ENCODE peak calls at places on chromosomes 16 and 17, in four cellular contexts. L is astrocyte, F is body of pancreas, Q is lung. N is an unnamed sample.
A peak's percentile ranks its signal among the peaks of the same experiment; 100 is the strongest.

GRCh38 chr17:13765701-13766100 is 164.0 kb upstream of the HS3ST3A1 start:
- DNase-seq in Q (no peak), L (peak; percentile 39), F (no peak), N (no peak)

GRCh38 chr16:3021449-3022207 is 1.5 kb downstream of the TNFRSF12A start:
- DNase-seq in L (peak; percentile 91), Q (peak; percentile 88), F (peak; percentile 88), N (peak; percentile 85)

GRCh38 chr16:81437860-81438259 is 6.7 kb upstream of the CMIP start:
- DNase-seq in L (no peak), Q (no peak), F (no peak), N (no peak)

GRCh38 chr17:20141201-20141999 is 132.2 kb downstream of the SPECC1 start:
- DNase-seq in L (no peak), F (no peak), Q (no peak), N (no peak)

GRCh38 chr17:79118924-79119323 is 44.3 kb downstream of the ENGASE start:
- DNase-seq in L (no peak), Q (no peak), F (no peak), N (no peak)

GRCh38 chr17:233473-233941 is 52.1 kb upstream of the DOC2B start:
- DNase-seq in F (peak; percentile 8), Q (no peak), L (no peak), N (no peak)

GRCh38 chr16:30901201-30902069 is 5.0 kb downstream of the CTF1 start:
- DNase-seq in F (no peak), Q (no peak), L (no peak), N (no peak)

GRCh38 chr17:50221500-50222480 is 20.4 kb upstream of the COL1A1 start:
- DNase-seq in F (no peak), L (peak; percentile 76), Q (peak; percentile 87), N (peak; percentile 92)

GRCh38 chr16:30185683-30186421 is 2.5 kb downstream of the CORO1A start:
- DNase-seq in F (peak; percentile 21), Q (peak; percentile 57), L (no peak), N (no peak)

GRCh38 chr16:31875112-31875803 is 1.7 kb downstream of the ZNF267 start:
- DNase-seq in F (no peak), Q (no peak), L (peak; percentile 59), N (no peak)

GRCh38 chr17:66950325-66950724 is 14.2 kb upstream of the CACNG4 start:
- DNase-seq in L (no peak), Q (no peak), F (no peak), N (no peak)

GRCh38 chr17:29163563-29163962 is 16.6 kb downstream of the MYO18A start:
- DNase-seq in F (no peak), Q (no peak), L (no peak), N (no peak)

GRCh38 chr17:40218740-40219072 is 398 bp upstream of the WIPF2 start:
- DNase-seq in L (peak; percentile 84), F (peak; percentile 81), Q (peak; percentile 68), N (peak; percentile 80)

DNA sequence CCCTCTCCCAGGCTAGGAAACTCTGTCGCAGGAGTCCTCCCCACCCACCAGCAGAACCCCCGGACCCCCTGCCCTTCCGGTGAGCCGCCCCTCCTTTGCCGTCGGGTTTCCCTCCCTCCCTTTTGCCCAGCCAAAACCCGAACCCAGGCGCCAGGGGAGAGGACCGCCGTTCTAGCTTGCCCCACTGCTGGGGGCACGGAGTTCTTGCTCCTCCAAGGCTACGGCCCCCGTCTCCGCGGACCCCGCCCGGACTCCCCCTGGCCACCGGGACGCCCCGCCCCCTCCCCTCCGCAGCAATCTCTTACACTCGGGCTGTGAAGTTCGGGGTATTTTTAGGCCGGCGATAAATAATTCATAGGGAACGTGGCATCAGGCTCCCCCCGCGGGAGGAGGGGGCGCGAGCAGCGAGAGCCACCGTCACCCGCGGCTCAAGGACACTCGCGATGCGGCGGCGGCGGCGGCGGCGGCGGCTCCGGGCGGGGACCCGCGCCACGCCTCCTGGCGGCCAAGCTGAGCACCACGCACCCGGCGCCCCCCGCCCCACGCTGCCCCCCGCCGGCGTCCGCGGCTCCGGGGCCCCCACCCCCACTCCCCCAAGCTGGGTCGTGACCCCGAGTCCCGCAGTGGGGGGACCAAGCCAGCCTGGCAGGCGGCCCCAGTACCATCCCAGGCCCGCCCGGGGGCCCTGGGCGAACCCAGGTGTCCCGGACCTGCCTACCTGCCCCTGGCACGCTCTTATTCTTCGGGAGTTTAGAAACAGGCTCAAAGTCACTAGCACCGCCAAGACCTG is at the start of gene GRIN2C:
- DNase-seq in Q (no peak), F (no peak), L (no peak), N (no peak)
- TF ChIP-seq CTCF in Q (no peak), F (peak; percentile 43), L (no peak), N (no peak)

DNA sequence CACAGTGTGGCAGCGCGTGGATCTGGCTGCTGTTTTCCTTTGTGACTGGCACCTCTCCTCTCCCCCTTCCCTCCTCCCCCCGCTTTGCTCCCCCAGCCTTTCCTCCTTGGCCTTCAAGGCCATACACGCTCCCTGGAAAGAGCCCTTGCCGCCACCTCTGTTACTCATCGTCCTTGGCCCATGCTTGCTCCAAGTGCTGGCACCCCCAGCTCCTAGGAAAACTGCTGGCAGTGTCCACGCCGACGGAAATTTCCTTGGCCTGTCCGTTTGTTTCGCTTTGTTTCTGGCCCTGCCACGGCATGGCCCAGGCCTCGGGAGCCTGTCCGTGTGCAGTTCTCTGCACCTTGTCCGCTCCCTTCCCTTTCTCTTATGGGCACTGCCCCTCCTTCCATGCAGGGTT is 18.0 kb downstream of the CA5A start:
- DNase-seq in Q (no peak), F (peak; percentile 86), L (no peak), N (no peak)
- H3K4me3 ChIP-seq in Q (no peak overlapping the region), F (no peak overlapping the region), L (no peak overlapping the region), N (no peak overlapping the region)

DNA sequence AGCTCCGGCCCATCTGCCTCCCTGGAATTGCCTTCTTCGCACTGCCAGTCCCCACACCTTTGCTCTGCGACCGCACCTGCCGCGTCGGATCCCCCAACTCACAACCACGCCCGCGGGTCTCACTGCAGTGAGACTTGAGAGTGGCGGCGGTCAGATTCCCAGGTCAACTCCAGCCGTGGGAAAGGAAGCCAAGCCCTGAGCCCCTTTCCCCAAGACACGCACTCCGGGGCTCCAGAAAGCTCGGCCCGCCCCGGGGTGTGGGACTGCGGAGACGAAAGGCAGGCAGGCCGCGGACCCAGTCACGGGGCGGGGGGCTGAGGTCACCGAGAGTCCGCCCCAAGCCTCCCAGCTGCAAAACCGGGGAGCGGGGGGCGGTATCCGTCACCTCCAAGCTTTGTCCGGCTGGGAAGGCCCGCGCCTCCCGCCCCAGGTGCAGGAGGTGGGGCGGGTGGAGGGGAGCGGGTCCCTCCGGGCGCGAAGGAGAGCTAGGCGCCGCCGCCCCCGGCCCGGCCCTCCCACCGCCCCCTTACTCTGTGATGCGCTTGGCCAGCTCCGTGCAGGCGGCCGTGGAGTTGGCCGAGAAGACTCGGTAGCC is 615 bp downstream of the PRPSAP1 start:
- DNase-seq in Q (no peak), L (no peak), F (peak; percentile 36), N (peak; percentile 75)
- H3K27ac ChIP-seq in Q (peak overlapping the region; percentile 96), L (peak overlapping the region; percentile 95), F (peak overlapping the region; percentile 53), N (peak overlapping the region; percentile 75)

DNA sequence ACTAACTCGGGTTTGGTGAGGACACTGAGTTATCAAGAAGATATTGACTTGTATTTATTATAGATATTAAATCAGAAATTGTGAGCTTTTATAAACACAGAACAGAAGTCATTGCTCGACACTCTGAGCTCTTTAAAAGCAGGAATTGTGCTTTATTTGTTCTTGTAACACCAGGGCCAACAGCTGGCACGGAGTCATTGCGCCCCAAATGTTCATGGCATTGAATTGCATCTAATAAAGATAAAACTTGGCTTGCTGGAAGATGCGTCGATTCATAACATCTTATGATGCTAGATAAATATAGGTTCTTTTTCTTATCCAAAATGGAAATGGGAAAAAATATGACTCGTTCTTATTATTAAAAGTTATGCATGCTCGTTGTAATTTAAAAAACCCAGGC is 11.8 kb upstream of the MLYCD start:
- DNase-seq in L (no peak), Q (no peak), F (peak; percentile 22), N (no peak)
- TF ChIP-seq CTCF in L (no peak), Q (no peak), F (no peak), N (no peak)

N was measured in coronary artery.